ENCODE peak calls at places on chromosomes 5 and 9, in seven cellular contexts. I is fibroblast of lung, K is aorta, S is Karpas-422, Y is transverse colon, P is A673, X is HCT116. B is an unnamed sample. For H3K27me3, the result is how much of the 10 kb centered on the place peaks cover.

GRCh38 chr5:178113841-178114324 is 551 bp downstream of the N4BP3 start:
- DNase-seq in I (no peak), K (peak), S (no peak), Y (no peak), P (no peak), X (no peak), B (no peak)

GRCh38 chr9:4680750-4681149 is 1.4 kb downstream of the CDC37L1 start:
- DNase-seq in I (peak), K (no peak), S (no peak), Y (no peak), P (no peak), X (no peak), B (no peak)

GRCh38 chr5:103624035-103624461 is 61.5 kb upstream of the NUDT12 start:
- DNase-seq in I (peak), K (no peak), S (no peak), Y (no peak), P (no peak), X (no peak), B (peak)

GRCh38 chr5:54463696-54464095 is 8.2 kb downstream of the HSPB3 start:
- DNase-seq in I (no peak), K (no peak), S (no peak), Y (no peak), P (no peak), X (no peak), B (no peak)

GRCh38 chr9:78856781-78857180 is 559.9 kb downstream of the PSAT1 start:
- DNase-seq in I (no peak), K (no peak), S (no peak), Y (no peak), P (no peak), X (no peak), B (no peak)

GRCh38 chr5:71974165-71974564 is 133.1 kb upstream of the MAP1B start:
- DNase-seq in I (peak), K (no peak), S (no peak), Y (no peak), P (no peak), X (no peak), B (no peak)

GRCh38 chr9:70594546-70594945 is 180.1 kb upstream of the KLF9 start:
- DNase-seq in I (peak), K (no peak), S (no peak), Y (no peak), P (no peak), X (no peak), B (no peak)

GRCh38 chr5:170597109-170597741 is 93.4 kb downstream of the KCNIP1 start:
- DNase-seq in I (peak), K (no peak), S (no peak), Y (peak), P (peak), X (no peak), B (peak)

GRCh38 chr5:93151121-93151520 is 429.9 kb downstream of the NR2F1-AS1 start:
- DNase-seq in I (peak), K (no peak), S (no peak), Y (no peak), P (no peak), X (no peak), B (no peak)

GRCh38 chr5:13957032-13957645 is 12.7 kb upstream of the DNAH5 start:
- DNase-seq in I (peak), K (no peak), S (peak), Y (no peak), P (peak), X (peak), B (peak)

GRCh38 chr5:1167361-1167727 is 34.1 kb upstream of the SLC6A19 start:
- DNase-seq in I (no peak), K (peak), S (no peak), Y (no peak), P (no peak), X (no peak), B (no peak)

GRCh38 chr9:115109486-115109885 is 8.5 kb downstream of the TNC start:
- DNase-seq in I (peak), K (no peak), S (no peak), Y (no peak), P (peak), X (no peak), B (peak)

GRCh38 chr5:113005454-113005853 is 28.9 kb downstream of the DCP2 start:
- DNase-seq in I (peak), K (no peak), S (no peak), Y (no peak), P (no peak), X (no peak), B (no peak)

GRCh38 chr9:89038354-89039091 is 47.3 kb downstream of the S1PR3 start:
- DNase-seq in I (peak), K (no peak), S (no peak), Y (no peak), P (peak), X (no peak), B (peak)

GRCh38 chr5:9714187-9714586 is 84.0 kb upstream of the TAS2R1 start:
- DNase-seq in I (peak), K (no peak), S (no peak), Y (no peak), P (no peak), X (no peak), B (no peak)

GRCh38 chr9:97504381-97505216 is 3.1 kb downstream of the TMOD1 start:
- DNase-seq in I (peak), K (no peak), S (no peak), Y (no peak), P (no peak), X (no peak), B (no peak)

GRCh38 chr9:16572005-16572727 is 298.3 kb downstream of the BNC2 start:
- DNase-seq in I (no peak), K (no peak), S (no peak), Y (no peak), P (no peak), X (no peak), B (no peak)

GRCh38 chr5:14424011-14424685 is 157.4 kb upstream of the OTULINL start:
- DNase-seq in I (no peak), K (no peak), S (no peak), Y (no peak), P (no peak), X (no peak), B (no peak)

GRCh38 chr5:38316544-38317224 is 58.3 kb downstream of the EGFLAM start:
- DNase-seq in I (peak), K (no peak), S (no peak), Y (no peak), P (peak), X (no peak), B (no peak)

GRCh38 chr5:112776301-112776856 is 38.7 kb downstream of the APC start:
- DNase-seq in I (peak), K (no peak), S (no peak), Y (no peak), P (no peak), X (no peak), B (peak)

GRCh38 chr9:108039491-108039890 is 549.9 kb upstream of the KLF4 start:
- DNase-seq in I (peak), K (no peak), S (no peak), Y (no peak), P (no peak), X (no peak), B (no peak)

GRCh38 chr5:119274024-119274766 is 81.6 kb upstream of the TNFAIP8 start:
- DNase-seq in I (no peak), K (no peak), S (no peak), Y (peak), P (no peak), X (peak), B (no peak)

GRCh38 chr9:136678624-136679023 is 8.6 kb downstream of the AGPAT2 start:
- DNase-seq in I (no peak), K (no peak), S (no peak), Y (no peak), P (no peak), X (no peak), B (no peak)

GRCh38 chr5:140321796-140322195 is 18.9 kb upstream of the PFDN1 start:
- DNase-seq in I (peak), K (no peak), S (no peak), Y (peak), P (no peak), X (no peak), B (no peak)

DNA sequence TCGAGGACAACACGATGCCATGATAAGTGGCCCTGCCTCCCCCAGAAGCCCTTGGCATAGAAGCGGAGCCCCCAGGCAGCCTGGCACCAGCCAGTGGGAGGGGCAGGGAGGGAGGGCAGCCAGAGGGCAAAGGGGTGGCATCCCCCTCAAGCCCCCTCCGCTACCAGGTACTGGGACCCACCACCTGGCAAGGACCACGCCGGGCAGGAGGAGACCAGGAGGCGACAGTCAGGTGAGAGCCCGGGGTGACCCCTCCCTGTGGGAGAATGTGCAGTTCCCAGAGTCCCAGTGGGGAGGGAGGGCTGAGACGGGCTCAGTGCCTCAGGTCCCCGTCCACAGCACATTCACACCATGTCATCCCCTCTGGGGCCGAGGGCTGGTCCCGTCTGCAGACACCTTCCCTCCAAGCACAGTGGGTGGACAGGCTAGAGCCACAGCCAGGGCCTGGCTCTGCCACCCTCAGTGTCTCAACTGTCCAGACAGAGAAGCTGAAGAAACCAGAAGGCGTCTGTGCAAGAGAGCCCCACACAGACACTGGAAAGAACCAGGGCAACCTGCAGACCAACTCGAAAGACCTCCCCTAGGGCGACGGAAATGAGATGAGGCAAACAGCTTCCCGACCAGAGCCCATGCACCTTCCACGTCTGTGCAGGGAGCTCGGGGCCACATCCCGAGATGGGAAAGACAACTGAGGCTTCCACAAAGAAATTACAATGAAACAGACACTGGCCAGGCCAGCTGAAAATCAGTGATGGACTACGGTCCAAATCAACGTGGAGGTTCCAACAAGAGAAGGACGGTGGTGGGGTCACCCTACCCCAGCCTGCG is 11.1 kb downstream of the BRD3 start:
- DNase-seq in I (no peak), K (peak), S (no peak), Y (peak), P (no peak), X (no peak), B (no peak)
- H3K4me3 ChIP-seq in I (no peak), K (no peak), S (no peak), Y (no peak), P (no peak), X (no peak), B (no peak)

GRCh38 chr5:79886940-79887339 is 104.1 kb downstream of the MTX3 start:
- DNase-seq in I (no peak), K (no peak), S (no peak), Y (no peak), P (no peak), X (no peak), B (no peak)

GRCh38 chr5:79886456-79886855 is 104.6 kb downstream of the MTX3 start:
- DNase-seq in I (no peak), K (no peak), S (no peak), Y (no peak), P (no peak), X (no peak), B (no peak)

GRCh38 chr5:79890119-79890870 is 100.8 kb downstream of the MTX3 start:
- DNase-seq in I (no peak), K (no peak), S (no peak), Y (no peak), P (no peak), X (no peak), B (no peak)

GRCh38 chr5:79890871-79891249 is 100.2 kb downstream of the MTX3 start:
- DNase-seq in I (no peak), K (no peak), S (no peak), Y (no peak), P (no peak), X (no peak), B (no peak)

DNA sequence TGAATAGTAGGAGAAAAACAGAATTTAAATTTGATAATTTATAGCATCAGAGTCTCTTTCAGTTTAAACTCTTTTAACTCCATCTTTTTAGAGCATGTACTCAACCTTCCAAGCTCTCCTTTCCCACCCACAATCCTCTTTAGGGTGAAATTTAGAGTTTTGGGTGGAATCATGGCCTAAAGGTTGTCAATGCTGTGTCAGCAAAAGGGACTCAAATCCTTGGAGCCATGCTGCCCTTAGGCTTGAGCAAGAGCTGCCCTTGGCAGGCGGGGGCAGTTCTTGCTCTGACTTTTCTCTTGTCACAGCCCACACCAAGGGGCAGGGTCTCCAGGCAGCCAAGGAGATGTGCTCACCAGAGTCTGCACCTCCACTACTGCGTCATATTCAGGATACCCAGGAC is 102.4 kb downstream of the MTX3 start:
- DNase-seq in I (no peak), K (no peak), S (no peak), Y (no peak), P (no peak), X (no peak), B (no peak)
- H3K27me3 ChIP-seq in I (under half), K (under half), S (under half), Y (under half), P (under half), X (under half), B (under half)

GRCh38 chr9:113879906-113880305 is 3.8 kb downstream of the ZNF618 start:
- DNase-seq in I (peak), K (no peak), S (no peak), Y (no peak), P (no peak), X (no peak), B (peak)
- H3K4me3 ChIP-seq in I (no peak), K (peak), S (no peak), Y (no peak), P (no peak), X (no peak), B (no peak)

DNA sequence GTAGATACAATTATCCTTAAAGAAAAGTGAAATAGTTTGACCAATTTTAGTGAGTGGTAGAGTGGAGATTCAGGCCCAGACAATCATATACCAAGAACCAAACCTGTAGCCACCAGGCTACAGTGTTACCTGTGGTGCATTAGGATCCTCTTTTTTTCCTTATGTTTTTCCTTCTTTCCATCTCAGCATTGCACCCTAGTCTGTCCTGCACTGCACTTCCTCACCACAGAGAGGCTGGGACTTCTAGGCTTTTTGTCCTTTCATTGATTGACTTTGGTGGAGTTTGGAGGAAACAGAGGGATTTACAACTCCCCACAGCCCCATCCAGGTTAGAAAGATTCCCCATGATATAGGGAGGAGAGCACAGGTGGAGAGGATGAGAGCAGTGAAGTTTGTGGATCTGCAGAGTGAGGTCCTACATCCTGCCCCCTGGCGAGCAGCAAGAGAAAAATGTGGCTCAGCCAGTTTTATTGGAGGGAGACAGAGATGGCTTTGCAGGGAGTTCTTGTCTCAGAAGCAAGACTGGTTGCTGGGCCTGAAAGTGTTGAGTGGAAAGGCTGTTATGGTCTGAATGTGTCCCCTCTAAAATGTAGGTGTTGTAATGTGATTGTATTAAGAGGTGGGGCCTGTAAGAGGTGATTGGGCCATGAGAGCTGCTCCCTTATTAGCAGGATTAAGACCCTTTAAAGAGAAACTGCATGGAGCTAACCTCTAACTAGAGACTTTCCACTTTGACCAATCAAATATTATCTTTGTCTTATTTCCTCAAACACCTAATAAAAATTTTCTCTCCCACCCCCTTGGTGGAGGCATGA is 36.2 kb downstream of the KIF4B start:
- DNase-seq in I (no peak), K (no peak), S (peak), Y (no peak), P (peak), X (peak), B (no peak)
- H3K27me3 ChIP-seq in I (under half), K (under half), S (under half), Y (under half), P (under half), X (under half), B (under half)

DNA sequence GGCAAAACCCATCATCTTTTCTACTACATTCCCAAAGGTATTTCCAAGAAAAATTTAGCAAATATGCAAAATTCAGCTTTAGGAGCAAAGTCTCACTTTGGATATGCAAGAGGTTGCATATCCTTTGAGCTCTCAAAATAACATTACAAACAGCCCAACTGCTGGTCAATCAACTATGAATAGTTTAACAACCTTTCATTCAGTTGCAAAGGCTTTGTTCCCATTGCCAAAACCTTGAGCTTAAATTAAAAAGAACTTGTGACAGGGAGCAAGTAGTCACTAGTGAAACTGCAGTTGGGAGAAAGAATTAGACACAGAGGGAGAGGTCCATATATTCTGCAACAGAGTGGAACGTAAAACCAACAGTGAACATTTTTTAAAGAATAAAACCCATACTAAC is 8.8 kb downstream of the ZNF608 start:
- DNase-seq in I (no peak), K (no peak), S (no peak), Y (no peak), P (no peak), X (no peak), B (no peak)
- H3K4me3 ChIP-seq in I (no peak), K (no peak), S (peak), Y (no peak), P (no peak), X (no peak), B (no peak)

DNA sequence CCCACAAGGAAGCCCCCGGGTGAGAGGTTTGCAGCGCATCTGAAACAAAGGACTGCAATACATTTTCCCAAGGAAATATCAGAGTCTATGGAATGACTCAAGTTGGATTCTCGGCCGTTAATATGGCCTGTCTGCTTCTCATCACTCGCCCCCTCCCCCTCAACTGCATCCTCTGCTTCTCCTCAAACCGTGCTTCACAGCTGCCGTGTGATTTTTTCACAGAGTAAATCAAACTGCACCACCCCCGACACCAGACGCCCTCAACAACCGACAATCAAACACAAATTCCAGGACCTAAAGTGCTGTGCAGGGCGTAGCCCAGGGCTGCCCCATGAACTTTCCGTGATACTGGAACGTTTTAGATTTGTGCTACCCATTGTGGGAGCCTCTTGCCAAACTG is 176.9 kb downstream of the ROR2 start:
- DNase-seq in I (no peak), K (no peak), S (no peak), Y (no peak), P (no peak), X (no peak), B (no peak)
- H3K27me3 ChIP-seq in I (under half), K (under half), S (under half), Y (under half), P (under half), X (under half), B (under half)

DNA sequence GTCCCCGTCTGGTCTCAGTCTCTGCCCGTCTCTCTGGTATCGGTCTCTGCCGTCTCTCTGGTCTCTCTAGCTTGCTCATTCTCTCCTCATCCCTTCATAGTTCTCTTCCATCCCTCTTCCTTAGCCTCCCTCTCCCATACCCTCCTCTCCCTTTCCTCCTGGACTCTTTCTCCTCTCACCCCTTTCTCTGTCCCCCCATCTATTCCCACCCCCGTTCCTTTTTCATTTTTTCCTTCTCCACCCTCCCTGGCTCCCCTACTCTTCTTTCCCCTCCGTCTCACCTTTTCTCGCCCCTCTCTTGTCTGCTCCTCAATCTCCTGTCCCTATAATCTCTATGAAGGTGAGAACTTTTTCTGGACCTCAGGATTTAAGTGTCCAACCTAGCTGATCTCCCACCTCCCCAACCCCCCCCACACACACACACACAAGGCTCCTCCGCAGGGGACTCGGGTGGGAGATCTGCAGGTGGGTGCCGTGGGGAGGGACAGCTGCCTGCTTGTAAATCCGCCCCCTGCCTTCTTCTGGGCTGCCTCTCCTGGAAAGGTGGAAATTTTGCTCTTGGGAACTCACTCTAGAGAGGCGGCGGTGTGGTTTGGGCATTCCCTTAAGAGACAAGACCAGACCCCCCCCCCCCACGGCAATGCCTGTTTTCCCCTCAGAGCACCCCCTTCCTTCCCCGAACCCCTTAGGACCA is 953 bp downstream of the UBE2QL1 start:
- DNase-seq in I (no peak), K (no peak), S (no peak), Y (no peak), P (peak), X (no peak), B (no peak)
- H3K4me3 ChIP-seq in I (no peak), K (peak), S (no peak), Y (no peak), P (peak), X (no peak), B (no peak)

DNA sequence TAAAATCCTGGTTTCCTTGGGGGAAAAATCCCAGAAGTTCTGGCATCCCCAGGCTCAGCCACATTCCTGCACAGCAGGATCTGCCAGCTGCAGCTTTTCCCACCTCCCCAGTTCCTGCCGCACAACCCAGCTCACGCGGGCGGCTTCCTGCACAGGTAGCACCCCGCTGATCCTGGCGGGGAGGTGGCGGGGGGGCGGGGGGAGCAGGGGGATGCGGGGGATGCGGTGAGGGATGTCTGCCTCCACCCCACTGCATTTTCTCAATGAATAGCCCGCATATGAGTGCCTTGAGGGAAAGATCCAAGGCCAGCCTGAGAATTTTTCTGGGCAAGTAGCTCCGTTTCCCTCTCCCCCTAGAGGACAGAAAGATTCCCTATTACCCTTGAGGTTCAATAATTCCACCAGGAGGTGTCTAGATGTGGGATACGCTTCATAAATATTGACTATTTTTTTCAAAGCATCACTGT is 21.1 kb downstream of the GFPT2 start:
- DNase-seq in I (peak), K (peak), S (no peak), Y (no peak), P (peak), X (no peak), B (no peak)
- H3K27me3 ChIP-seq in I (under half), K (under half), S (under half), Y (under half), P (under half), X (under half), B (under half)

B was measured in brain microvascular endothelial cell.